ENCODE peak calls at places on chromosome 19, in nine cellular contexts. W is mucosa of descending colon, Q is testis, U is tibial nerve, R is cardiac muscle cell, C is epithelial cell of esophagus, B is NB4, N is colonic mucosa, G is GM23338. S is an unnamed sample.

GRCh38 chr19:54451331-54451871 is 2.4 kb downstream of the LENG8 start:
- DNase-seq in G (no peak), C (peak), R (no peak), W (no peak), U (no peak), N (no peak), Q (no peak), B (peak), S (peak)

GRCh38 chr19:46693760-46694159 is 23.2 kb downstream of the PRKD2 start:
- DNase-seq in R (no peak), W (no peak), U (no peak), Q (no peak), N (no peak), B (no peak), C (no peak), G (no peak), S (no peak)

GRCh38 chr19:30029721-30030510 is 87.9 kb downstream of the URI1 start:
- DNase-seq in Q (no peak), G (no peak), W (no peak), U (no peak), B (no peak), C (peak), N (no peak), R (no peak), S (no peak)

GRCh38 chr19:28618504-28618903 is 594.4 kb downstream of the UQCRFS1 start:
- DNase-seq in B (no peak), R (no peak), N (no peak), C (no peak), G (no peak), W (no peak), Q (no peak), U (no peak), S (no peak)

GRCh38 chr19:49363265-49364082 is at the start of gene DKKL1:
- DNase-seq in Q (peak), C (peak), G (peak), B (peak), W (peak), R (peak), N (peak), U (peak), S (peak)

GRCh38 chr19:2072757-2073551 is 21.9 kb upstream of the MKNK2 start:
- DNase-seq in Q (no peak), R (no peak), N (no peak), G (no peak), U (no peak), W (no peak), B (no peak), C (no peak), S (no peak)

GRCh38 chr19:5949792-5950305 is 28.1 kb downstream of the RANBP3 start:
- DNase-seq in N (no peak), Q (no peak), B (no peak), W (no peak), U (no peak), G (no peak), C (peak), R (no peak), S (no peak)

GRCh38 chr19:35138305-35138799 is 272 bp upstream of the FXYD1 start:
- DNase-seq in N (peak), C (no peak), R (peak), W (no peak), U (peak), Q (no peak), B (no peak), G (no peak), S (no peak)

GRCh38 chr19:35331551-35332214 is 2.7 kb downstream of the CD22 start:
- DNase-seq in N (no peak), U (no peak), C (no peak), G (no peak), W (no peak), R (no peak), Q (no peak), B (no peak), S (no peak)

GRCh38 chr19:52248256-52248655 is 21.1 kb upstream of the ZNF766 start:
- DNase-seq in C (peak), N (peak), Q (peak), W (peak), U (peak), G (peak), B (peak), R (peak), S (peak)

GRCh38 chr19:33440682-33441081 is 67.2 kb downstream of the CEBPG start:
- DNase-seq in G (no peak), U (no peak), R (no peak), Q (no peak), N (no peak), C (no peak), B (no peak), W (no peak), S (no peak)

GRCh38 chr19:39814595-39814994 is 19.4 kb downstream of the DYRK1B start:
- DNase-seq in C (no peak), U (no peak), B (no peak), Q (no peak), W (no peak), R (no peak), G (no peak), N (no peak), S (no peak)

GRCh38 chr19:41530761-41531301 is 45.1 kb upstream of the CEACAM21 start:
- DNase-seq in G (no peak), B (peak), W (no peak), R (peak), C (no peak), Q (no peak), N (no peak), U (no peak), S (peak)

GRCh38 chr19:12133069-12133468 is 7.1 kb downstream of the ZNF20 start:
- DNase-seq in W (no peak), R (no peak), N (no peak), G (peak), C (no peak), U (no peak), Q (no peak), B (no peak), S (peak)

GRCh38 chr19:33403221-33403972 is 29.9 kb downstream of the CEBPG start:
- DNase-seq in N (no peak), U (peak), R (no peak), Q (no peak), B (no peak), C (no peak), W (peak), G (no peak), S (no peak)

GRCh38 chr19:52673014-52673413 is 34.9 kb upstream of the ZNF83 start:
- DNase-seq in N (no peak), G (no peak), C (no peak), U (no peak), R (peak), W (no peak), Q (no peak), B (no peak), S (no peak)

GRCh38 chr19:5166262-5166661 is 174.3 kb downstream of the PTPRS start:
- DNase-seq in G (no peak), R (peak), C (peak), B (no peak), Q (no peak), U (no peak), W (no peak), N (no peak), S (peak)

GRCh38 chr19:3950871-3951861 is 18.3 kb downstream of the NMRK2 start:
- DNase-seq in U (no peak), C (no peak), R (no peak), G (no peak), W (no peak), N (no peak), B (no peak), Q (peak), S (no peak)

GRCh38 chr19:55066107-55066709 is 3.3 kb upstream of the RDH13 start:
- DNase-seq in B (no peak), Q (no peak), C (peak), U (no peak), R (no peak), G (peak), W (no peak), N (peak), S (no peak)

GRCh38 chr19:4575267-4575793 is 15.8 kb upstream of the SEMA6B start:
- DNase-seq in C (peak), B (peak), R (peak), G (peak), Q (peak), U (no peak), N (no peak), W (no peak), S (peak)

GRCh38 chr19:23415034-23415433 is 19.8 kb upstream of the ZNF91 start:
- DNase-seq in R (no peak), U (no peak), C (no peak), N (peak), B (no peak), W (peak), Q (no peak), G (peak), S (no peak)

GRCh38 chr19:32240316-32240715 is 105.1 kb upstream of the ZNF507 start:
- DNase-seq in R (no peak), Q (no peak), C (no peak), N (no peak), G (no peak), B (no peak), W (no peak), U (no peak), S (no peak)

GRCh38 chr19:39362682-39363657 is 20.7 kb downstream of the SAMD4B start:
- DNase-seq in N (no peak), Q (no peak), U (no peak), W (no peak), R (peak), G (no peak), B (no peak), C (peak), S (peak)

GRCh38 chr19:33434886-33435705 is 61.6 kb downstream of the CEBPG start:
- DNase-seq in W (no peak), R (peak), B (peak), G (no peak), C (peak), U (no peak), N (no peak), Q (no peak), S (peak)

GRCh38 chr19:4935449-4935848 is 26.1 kb downstream of the UHRF1 start:
- DNase-seq in Q (no peak), U (no peak), G (no peak), N (no peak), R (no peak), B (no peak), W (no peak), C (no peak), S (no peak)

GRCh38 chr19:27890206-27890605 is 1322.7 kb downstream of the UQCRFS1 start:
- DNase-seq in N (no peak), B (no peak), R (no peak), Q (no peak), U (no peak), G (no peak), C (no peak), W (no peak), S (no peak)

GRCh38 chr19:33797821-33798633 is 1.4 kb downstream of the KCTD15 start:
- DNase-seq in C (peak), N (peak), Q (peak), R (peak), U (no peak), G (peak), W (peak), B (peak), S (no peak)

GRCh38 chr19:30555075-30555787 is 183.0 kb downstream of the ZNF536 start:
- DNase-seq in G (no peak), U (no peak), N (no peak), B (peak), Q (no peak), C (no peak), R (no peak), W (no peak), S (no peak)

GRCh38 chr19:35120898-35121297 is 5.3 kb downstream of the FXYD3 start:
- DNase-seq in N (peak), B (no peak), C (no peak), G (no peak), Q (no peak), R (no peak), W (peak), U (no peak), S (peak)

GRCh38 chr19:33946535-33947323 is 150.1 kb downstream of the KCTD15 start:
- DNase-seq in R (no peak), G (no peak), Q (no peak), N (no peak), U (no peak), C (no peak), B (no peak), W (peak), S (no peak)

DNA sequence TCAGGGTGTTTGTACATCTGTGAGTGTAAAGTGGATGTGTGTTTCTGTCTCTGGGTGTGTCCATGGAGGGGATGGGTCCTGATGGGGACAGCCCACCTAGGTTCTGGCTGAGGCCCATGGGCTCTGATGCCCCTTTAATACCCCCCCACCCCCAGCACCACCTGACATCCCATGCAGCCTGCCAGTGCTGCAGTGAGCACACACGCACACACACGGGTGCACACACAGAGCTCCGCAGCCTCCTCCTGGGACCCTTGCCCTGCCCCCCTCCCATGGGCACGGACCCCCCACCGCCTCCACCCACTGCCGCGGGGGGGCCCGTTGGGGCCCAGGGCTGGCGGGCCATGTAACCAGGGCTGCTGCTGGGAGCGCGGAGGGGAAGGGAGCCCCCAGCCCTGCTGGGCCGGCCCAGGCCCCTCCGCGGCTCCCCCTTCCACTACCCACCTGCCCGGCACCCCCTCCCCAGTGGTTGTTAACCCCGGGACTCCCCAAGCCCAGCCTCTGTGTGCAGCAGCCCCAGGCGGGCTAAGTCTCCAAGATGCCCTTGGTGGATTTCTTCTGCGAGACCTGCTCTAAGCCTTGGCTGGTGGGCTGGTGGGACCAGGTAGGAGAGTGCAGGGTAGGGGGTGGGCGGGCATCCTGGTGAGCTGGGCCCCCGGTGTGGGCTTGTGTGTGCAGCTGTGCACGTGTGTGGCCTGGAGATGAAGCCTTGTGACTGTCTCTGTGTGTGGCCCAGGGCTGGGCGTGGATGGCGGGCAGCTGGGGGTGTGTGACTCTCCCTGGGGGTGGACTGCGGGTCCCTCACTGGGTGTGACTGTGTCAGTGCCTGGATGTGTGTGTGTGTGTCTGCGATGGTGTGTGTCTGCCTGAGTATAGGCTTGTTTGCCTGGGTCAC is 32.6 kb downstream of the PDE4A start:
- DNase-seq in G (no peak), N (no peak), Q (peak), B (peak), U (no peak), R (no peak), W (no peak), C (no peak), S (no peak)
- H3K4me3 ChIP-seq in G (no peak), N (no peak), Q (no peak), B (no peak), U (no peak), R (no peak), W (no peak), C (no peak), S (no peak)

DNA sequence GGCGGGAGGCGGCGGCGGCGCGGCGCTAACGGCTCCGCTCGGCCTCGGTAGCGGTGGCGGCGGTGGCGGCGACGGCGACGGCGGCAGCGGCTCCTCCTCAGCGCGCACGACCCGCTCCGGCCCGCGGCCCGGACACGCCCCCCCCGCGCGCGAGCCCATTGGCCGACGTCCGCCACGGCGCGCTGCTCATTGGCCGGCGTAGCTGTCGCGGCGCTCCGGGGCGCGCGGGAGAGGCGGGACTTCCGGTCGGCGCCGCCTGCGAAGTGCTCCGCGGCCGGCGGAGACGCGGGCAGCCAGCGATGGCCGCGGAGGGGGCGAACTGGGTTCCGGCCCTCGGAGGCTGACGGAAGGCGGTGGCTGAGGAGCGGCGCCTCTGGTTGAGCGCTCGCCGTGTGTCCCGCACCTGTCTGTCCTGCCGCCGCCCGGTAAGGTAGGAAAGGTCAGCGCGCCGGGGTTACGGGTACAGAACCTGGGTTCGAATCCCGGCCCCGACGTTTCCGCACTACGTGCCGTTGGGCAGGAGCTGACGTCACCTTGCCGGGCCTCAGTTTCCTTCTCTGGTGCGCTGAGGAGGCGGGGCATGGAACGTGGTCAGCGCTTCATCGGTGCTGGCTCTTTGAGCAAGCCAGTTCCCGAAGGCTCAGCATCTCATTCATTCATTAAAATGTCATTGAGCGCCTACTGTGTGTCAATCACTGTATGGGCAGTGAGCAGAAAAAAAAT is at the start of gene ELAVL1:
- DNase-seq in N (peak), C (peak), B (peak), R (peak), G (peak), Q (peak), W (peak), U (peak), S (peak)
- TF ChIP-seq CTCF in N (no peak), C (no peak), B (no peak), R (no peak), G (no peak), Q (no peak), W (no peak), U (no peak), S (no peak)

DNA sequence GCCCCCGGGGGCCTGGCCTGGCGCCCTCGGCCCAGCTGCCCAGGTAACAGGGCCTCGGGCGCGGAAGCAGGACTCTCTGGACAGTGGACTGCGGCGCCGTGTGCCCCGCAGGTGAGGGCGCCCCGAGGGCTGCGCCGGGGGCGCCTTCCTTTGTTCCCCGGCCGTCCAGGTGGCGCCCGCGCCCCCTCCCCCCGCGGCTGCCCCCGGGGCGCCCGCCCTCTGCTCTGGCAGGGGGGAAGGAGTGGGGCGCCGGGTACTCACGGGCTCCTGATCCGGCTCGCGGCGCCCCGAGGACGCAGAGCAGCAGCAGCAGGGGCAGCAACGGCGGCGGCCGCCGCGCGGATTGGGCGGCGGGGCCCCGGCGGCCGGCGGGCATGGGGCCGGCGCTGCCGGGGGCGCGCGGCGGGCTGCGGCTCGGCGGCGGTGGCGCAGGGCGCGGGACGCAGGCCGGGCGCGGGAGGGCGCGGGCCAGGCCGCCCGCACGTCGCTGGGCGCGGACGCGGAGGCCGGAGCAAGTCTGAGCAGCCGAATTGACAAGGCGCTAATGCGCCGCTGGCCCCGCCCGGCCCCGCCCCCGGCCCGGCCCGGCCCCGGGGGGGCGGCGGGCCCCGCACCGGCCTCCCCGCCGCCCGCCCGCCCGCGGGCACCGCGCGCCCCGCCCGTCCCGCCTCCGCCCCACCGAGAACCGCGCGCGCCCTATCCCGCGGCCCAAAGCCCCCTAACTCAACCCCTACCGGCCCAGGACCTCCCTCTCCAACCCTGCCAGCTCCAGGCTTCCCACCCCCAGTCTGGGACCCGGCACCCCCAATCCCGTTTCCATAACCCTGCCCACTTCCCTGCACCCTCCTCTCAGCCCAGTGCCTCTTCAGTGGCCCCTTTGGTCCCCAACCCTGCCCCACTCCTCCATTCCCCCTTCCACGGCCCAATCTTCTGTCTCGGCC is at the start of gene CRLF1:
- DNase-seq in Q (no peak), W (no peak), R (no peak), G (peak), C (peak), U (no peak), N (no peak), B (no peak), S (no peak)
- H3K4me3 ChIP-seq in Q (peak), W (no peak), R (no peak), G (peak), C (peak), U (peak), N (no peak), B (no peak), S (no peak)

DNA sequence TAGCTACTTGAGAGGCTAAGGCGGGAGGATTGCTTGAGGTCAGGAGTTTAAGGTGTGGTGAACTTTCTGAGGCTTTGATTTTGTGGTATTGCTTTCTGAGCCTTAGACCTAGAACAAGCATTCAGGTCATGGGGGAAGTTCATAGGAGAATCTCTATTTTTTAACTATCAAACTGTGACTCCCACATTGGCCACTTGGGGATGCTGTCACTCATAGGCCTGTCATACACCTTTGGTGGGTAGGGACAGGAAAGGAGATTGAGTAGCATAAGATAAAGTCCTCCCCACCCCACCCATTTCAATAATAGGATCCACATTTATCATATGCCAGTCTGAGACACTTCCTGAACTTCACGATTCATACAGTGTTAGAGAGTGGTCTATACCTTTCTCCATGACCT is 41.9 kb upstream of the PSG2 start:
- DNase-seq in R (no peak), N (no peak), C (peak), B (no peak), W (no peak), Q (no peak), G (peak), U (no peak), S (no peak)
- TF ChIP-seq CTCF in R (no peak), N (no peak), C (peak), B (no peak), W (no peak), Q (no peak), G (peak), U (no peak), S (peak)

GRCh38 chr19:16472992-16473391 is 1.2 kb upstream of the EPS15L1 start:
- DNase-seq in B (no peak), C (no peak), Q (no peak), W (no peak), R (no peak), G (no peak), N (no peak), U (no peak), S (no peak)
- H3K4me3 ChIP-seq in B (no peak), C (no peak), Q (no peak), W (no peak), R (no peak), G (peak), N (no peak), U (no peak), S (no peak)

GRCh38 chr19:13953021-13953531 is 767 bp downstream of the DCAF15 start:
- DNase-seq in R (peak), N (peak), U (no peak), W (peak), G (peak), C (peak), Q (peak), B (peak), S (peak)
- TF ChIP-seq CTCF in R (peak), N (no peak), U (no peak), W (no peak), G (no peak), C (peak), Q (no peak), B (no peak), S (peak)